ENCODE peak calls at places on chromosomes 16 and 17, in seven cellular contexts. H is cardiac muscle cell, M is omental fat pad, V is fibroblast of mammary gland, J is nephron progenitor cell, C is upper lobe of right lung, T is stomach. R is an unnamed sample.

GRCh38 chr16:69566437-69567030 is 768 bp downstream of the NFAT5 start:
- DNase-seq in H (peak; percentile 75), M (no peak), T (peak; percentile 45), J (peak; percentile 61), V (peak; percentile 72), C (peak; percentile 77), R (peak; percentile 88)

GRCh38 chr16:85652431-85653221 is 36.1 kb downstream of the GINS2 start:
- DNase-seq in T (peak; percentile 63), C (peak; percentile 80), V (peak; percentile 44), M (peak; percentile 39), H (peak; percentile 54), J (peak; percentile 73), R (peak; percentile 92)

GRCh38 chr16:56861092-56861610 is 3.9 kb upstream of the SLC12A3 start:
- DNase-seq in T (no peak), M (no peak), V (no peak), C (no peak), H (peak; percentile 39), J (no peak), R (no peak)

GRCh38 chr17:76843703-76844484 is 24.3 kb upstream of the MGAT5B start:
- DNase-seq in J (no peak), T (no peak), M (no peak), C (no peak), H (peak; percentile 13), V (no peak), R (no peak)

GRCh38 chr17:3683054-3683511 is 12.9 kb downstream of the P2RX5 start:
- DNase-seq in C (no peak), J (peak; percentile 53), V (peak; percentile 19), T (peak; percentile 47), M (no peak), H (peak; percentile 39), R (peak; percentile 62)

GRCh38 chr16:80694950-80695471 is 109.4 kb downstream of the CDYL2 start:
- DNase-seq in C (no peak), M (no peak), T (no peak), H (peak; percentile 24), V (no peak), J (no peak), R (no peak)

GRCh38 chr17:59851431-59852375 is 41.0 kb downstream of the TUBD1 start:
- DNase-seq in T (peak; percentile 47), C (no peak), M (no peak), V (peak; percentile 99), H (peak; percentile 83), J (no peak), R (peak; percentile 85)

GRCh38 chr17:10758062-10758461 is 28.2 kb upstream of the TMEM220 start:
- DNase-seq in J (no peak), M (no peak), C (no peak), H (no peak), T (no peak), V (no peak), R (no peak)

GRCh38 chr17:68288375-68288774 is 2.6 kb downstream of the SLC16A6 start:
- DNase-seq in H (peak; percentile 47), J (no peak), M (no peak), T (no peak), V (no peak), C (no peak), R (no peak)

GRCh38 chr17:19304209-19304608 is 58.3 kb downstream of the B9D1 start:
- DNase-seq in T (peak; percentile 53), M (no peak), H (peak; percentile 65), V (peak; percentile 73), C (peak; percentile 65), J (no peak), R (peak; percentile 89)

GRCh38 chr16:46906360-46907060 is 22.3 kb downstream of the GPT2 start:
- DNase-seq in T (no peak), J (no peak), H (no peak), V (no peak), M (no peak), C (no peak), R (no peak)

GRCh38 chr17:48893646-48894508 is 1.3 kb downstream of the ATP5MC1 start:
- DNase-seq in T (no peak), C (no peak), M (no peak), V (no peak), J (no peak), H (no peak), R (no peak)

GRCh38 chr17:48890086-48890485 is 2.5 kb upstream of the ATP5MC1 start:
- DNase-seq in T (no peak), H (no peak), M (no peak), J (no peak), V (no peak), C (no peak), R (no peak)

GRCh38 chr17:48894886-48895285 is 2.3 kb downstream of the ATP5MC1 start:
- DNase-seq in J (no peak), V (no peak), M (no peak), H (no peak), T (no peak), C (no peak), R (no peak)

DNA sequence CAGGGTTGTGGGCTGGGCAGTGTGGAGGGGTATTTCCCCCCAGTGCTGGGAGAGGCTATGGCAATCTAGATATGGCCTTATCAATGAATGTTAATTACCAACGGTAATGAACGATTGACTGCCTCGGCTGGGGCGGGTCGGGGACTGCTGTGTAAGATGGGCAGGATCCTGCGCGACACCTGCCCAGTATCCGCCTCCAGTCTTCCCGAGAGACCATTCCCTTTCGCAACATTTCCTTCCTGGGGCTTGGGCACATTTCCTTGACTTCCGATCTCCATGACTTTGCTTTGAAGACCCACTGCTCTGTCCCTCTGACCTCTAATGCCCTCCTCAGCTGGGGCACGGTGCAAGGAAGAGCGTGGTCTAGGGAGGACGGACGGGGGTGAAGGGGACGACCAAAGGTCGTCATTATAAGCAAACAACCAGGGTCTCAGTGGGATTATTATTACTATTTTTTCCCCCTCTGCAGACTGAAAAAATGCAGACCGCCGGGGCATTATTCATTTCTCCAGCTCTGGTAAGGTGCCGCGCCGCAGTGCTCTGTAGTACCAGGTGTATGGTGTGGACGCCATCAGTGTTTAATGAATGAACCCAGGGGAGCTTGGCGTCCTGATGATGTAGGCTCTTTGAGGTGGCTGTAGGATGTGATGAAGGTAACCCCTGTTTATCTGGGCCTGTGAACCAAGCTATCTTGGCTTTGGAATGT is 506 bp downstream of the ATP5MC1 start:
- DNase-seq in M (no peak), H (no peak), V (no peak), J (no peak), T (no peak), C (no peak), R (no peak)
- TF ChIP-seq CTCF in M (no peak), H (no peak), V (no peak), J (no peak), T (no peak), C (no peak), R (no peak)

DNA sequence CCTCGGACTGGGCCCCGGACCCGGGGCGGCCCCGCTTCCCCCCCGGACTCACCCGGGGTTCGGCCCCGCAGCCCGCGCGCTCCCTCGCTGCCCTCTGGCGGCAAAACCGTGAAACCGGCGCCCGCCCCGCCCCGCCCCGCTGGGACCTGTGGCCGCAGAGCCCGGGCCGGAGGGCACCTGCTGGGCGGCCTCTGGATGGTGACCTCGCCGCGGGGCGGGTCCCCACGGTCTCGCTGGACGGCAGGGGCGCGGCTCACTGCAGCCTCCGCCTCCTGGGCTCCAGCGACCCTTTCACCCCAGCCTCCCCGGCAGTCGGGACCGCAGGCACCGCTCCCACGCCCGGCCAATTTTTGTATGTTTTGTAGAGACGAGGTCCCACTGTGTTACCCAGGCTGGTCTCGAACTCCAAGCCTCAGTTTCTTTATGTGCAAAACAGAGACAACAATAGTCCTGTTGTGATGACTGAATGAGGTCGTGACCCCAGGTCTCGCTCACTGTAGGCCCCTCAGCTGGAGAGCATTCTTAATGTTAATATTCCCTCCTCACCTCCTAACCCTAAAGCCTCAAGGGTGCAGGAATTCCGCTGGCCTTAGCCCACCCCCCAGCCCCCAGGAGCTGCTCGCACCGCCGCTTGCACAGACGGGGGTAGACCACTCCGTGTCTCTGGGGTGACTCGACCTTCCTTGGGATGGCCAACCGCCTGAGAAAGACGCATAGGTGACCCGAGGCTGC is 33.7 kb upstream of the RPH3AL start:
- DNase-seq in M (peak; percentile 51), C (peak; percentile 93), V (no peak), H (peak; percentile 48), T (peak; percentile 87), J (peak; percentile 93), R (peak; percentile 93)
- TF ChIP-seq CTCF in M (peak; percentile 77), C (peak; percentile 58), V (no peak), H (peak; percentile 49), T (no peak), J (peak; percentile 39), R (peak; percentile 73)

DNA sequence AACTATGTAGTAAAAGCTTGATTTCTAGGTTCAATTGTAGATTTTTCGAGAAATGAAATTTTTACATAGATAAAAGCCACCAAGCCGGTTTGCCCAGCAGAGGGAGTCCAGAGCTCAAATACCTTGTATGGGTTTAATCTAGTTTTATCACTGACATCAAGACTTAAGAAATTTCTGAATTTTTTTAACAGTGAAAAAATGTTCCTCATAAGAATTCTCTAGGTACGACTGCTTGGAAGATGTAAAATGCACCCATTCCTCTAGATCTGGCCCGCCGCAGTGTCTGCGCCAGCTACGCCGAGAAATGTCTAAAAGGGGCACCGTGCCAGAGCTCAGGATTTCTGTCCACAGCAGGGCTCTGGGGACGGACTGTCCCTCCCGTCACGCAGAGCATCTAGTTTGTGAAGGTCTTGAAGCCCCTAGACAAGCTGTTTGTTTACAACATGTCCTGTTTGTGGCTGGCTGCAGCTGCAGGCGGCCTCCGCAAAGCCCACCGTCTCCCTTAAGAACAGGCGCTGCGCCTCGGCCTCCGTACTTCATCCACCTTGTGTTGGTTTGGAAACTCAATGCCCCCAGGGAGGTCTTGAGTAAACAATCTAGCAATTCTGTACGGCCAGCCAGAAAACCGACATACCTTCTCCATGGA is 24.8 kb downstream of the MAP1LC3B start:
- DNase-seq in J (no peak), M (no peak), T (no peak), H (peak; percentile 75), C (no peak), V (peak; percentile 78), R (no peak)
- TF ChIP-seq CTCF in J (peak; percentile 52), M (peak; percentile 20), T (no peak), H (peak; percentile 79), C (peak; percentile 67), V (peak; percentile 77), R (peak; percentile 34)

GRCh38 chr16:13552062-13552959 is 367.6 kb upstream of the ERCC4 start:
- DNase-seq in T (no peak), M (no peak), J (no peak), C (no peak), H (no peak), V (no peak), R (no peak)
- TF ChIP-seq CTCF in T (no peak), M (no peak), J (no peak), C (no peak), H (no peak), V (no peak), R (no peak)

DNA sequence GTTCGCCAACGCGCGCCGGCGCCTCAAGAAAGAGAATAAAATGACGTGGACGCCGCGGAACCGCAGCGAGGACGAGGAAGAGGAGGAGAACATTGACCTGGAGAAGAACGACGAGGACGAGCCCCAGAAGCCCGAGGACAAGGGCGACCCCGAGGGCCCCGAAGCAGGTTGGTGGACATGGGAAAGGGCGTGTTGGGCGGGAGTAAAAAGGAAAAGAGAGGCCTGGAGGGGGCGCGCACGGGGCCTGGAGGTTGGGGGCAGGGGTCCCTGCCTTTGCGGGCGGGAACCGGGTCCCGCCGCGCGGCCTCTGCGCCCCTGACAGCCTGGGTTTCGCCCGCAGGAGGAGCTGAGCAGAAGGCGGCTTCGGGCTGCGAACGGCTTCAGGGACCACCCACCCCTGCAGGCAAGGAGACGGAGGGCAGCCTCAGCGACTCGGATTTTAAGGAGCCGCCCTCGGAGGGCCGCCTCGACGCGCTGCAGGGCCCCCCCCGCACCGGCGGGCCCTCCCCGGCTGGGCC is 2.1 kb downstream of the IRX5 start:
- DNase-seq in V (no peak), H (no peak), T (no peak), M (no peak), J (peak; percentile 55), C (peak; percentile 73), R (peak; percentile 72)
- TF ChIP-seq CTCF in V (no peak), H (no peak), T (no peak), M (no peak), J (no peak), C (no peak), R (no peak)

R was measured in kidney.